ENCODE peak calls at places on chromosomes 3 and 15, in five cellular contexts. A, Q, U, X and N are unnamed samples.

GRCh38 chr15:80834402-80834801 is 55.2 kb downstream of the CEMIP start:
- DNase-seq in A (no peak), Q (no peak), U (no peak), X (no peak), N (no peak)

GRCh38 chr15:48385431-48385830 is 54.2 kb downstream of the DUT start:
- DNase-seq in A (no peak), Q (peak), U (no peak), X (peak), N (peak)

GRCh38 chr3:13890377-13891016 is 10.6 kb upstream of the WNT7A start:
- DNase-seq in A (no peak), Q (no peak), U (no peak), X (no peak), N (no peak)

GRCh38 chr3:134029256-134029733 is 430 bp downstream of the SLCO2A1 start:
- DNase-seq in A (no peak), Q (no peak), U (no peak), X (peak), N (no peak)

GRCh38 chr3:154779571-154779970 is 300.5 kb upstream of the MME start:
- DNase-seq in A (no peak), Q (peak), U (no peak), X (peak), N (no peak)

GRCh38 chr3:125375950-125376679 is 990 bp upstream of the ZNF148 start:
- DNase-seq in A (no peak), Q (no peak), U (no peak), X (no peak), N (peak)

GRCh38 chr3:22900296-22900695 is 302.8 kb upstream of the UBE2E2 start:
- DNase-seq in A (no peak), Q (no peak), U (no peak), X (no peak), N (no peak)

GRCh38 chr3:108471346-108471935 is 39.0 kb downstream of the MYH15 start:
- DNase-seq in A (no peak), Q (no peak), U (no peak), X (peak), N (no peak)

GRCh38 chr3:18988619-18989229 is 159.6 kb upstream of the KCNH8 start:
- DNase-seq in A (no peak), Q (no peak), U (no peak), X (peak), N (no peak)

GRCh38 chr3:155946178-155946577 is 75.7 kb downstream of the GMPS start:
- DNase-seq in A (no peak), Q (peak), U (no peak), X (peak), N (peak)

GRCh38 chr3:177574232-177574856 is 377.1 kb upstream of the TBL1XR1 start:
- DNase-seq in A (peak), Q (no peak), U (no peak), X (peak), N (peak)

GRCh38 chr15:34239151-34239761 is 14.4 kb downstream of the EMC4 start:
- DNase-seq in A (no peak), Q (peak), U (no peak), X (peak), N (peak)

GRCh38 chr15:99433026-99433756 is 132.6 kb upstream of the MEF2A start:
- DNase-seq in A (no peak), Q (no peak), U (peak), X (no peak), N (no peak)

GRCh38 chr3:33898901-33899300 is 100.5 kb downstream of the PDCD6IP start:
- DNase-seq in A (no peak), Q (no peak), U (no peak), X (no peak), N (no peak)

GRCh38 chr15:98854496-98854895 is 153.1 kb downstream of the PGPEP1L start:
- DNase-seq in A (no peak), Q (no peak), U (no peak), X (no peak), N (no peak)

GRCh38 chr15:32909431-32909830 is 191.6 kb downstream of the GREM1 start:
- DNase-seq in A (no peak), Q (no peak), U (no peak), X (peak), N (peak)

GRCh38 chr3:179716811-179717210 is 64.0 kb downstream of the USP13 start:
- DNase-seq in A (no peak), Q (peak), U (no peak), X (peak), N (peak)

GRCh38 chr3:160403028-160403545 is 3.6 kb downstream of the SMC4 start:
- DNase-seq in A (no peak), Q (no peak), U (no peak), X (peak), N (no peak)

GRCh38 chr15:78917888-78918287 is 27.0 kb downstream of the CTSH start:
- DNase-seq in A (no peak), Q (no peak), U (no peak), X (no peak), N (no peak)

GRCh38 chr3:195441971-195442572 is 748 bp downstream of the ACAP2 start:
- DNase-seq in A (peak), Q (no peak), U (peak), X (peak), N (peak)

GRCh38 chr3:184284696-184285095 is 8.9 kb downstream of the ECE2 start:
- DNase-seq in A (no peak), Q (peak), U (no peak), X (peak), N (peak)

GRCh38 chr15:60695713-60696522 is 217.0 kb upstream of the ICE2 start:
- DNase-seq in A (no peak), Q (no peak), U (no peak), X (peak), N (no peak)

GRCh38 chr3:13543251-13543650 is 5.7 kb upstream of the FBLN2 start:
- DNase-seq in A (no peak), Q (peak), U (peak), X (peak), N (peak)

GRCh38 chr3:189563841-189564563 is 67.2 kb upstream of the TP63 start:
- DNase-seq in A (no peak), Q (peak), U (no peak), X (peak), N (peak)

GRCh38 chr15:42449770-42450433 is 41.0 kb downstream of the ZNF106 start:
- DNase-seq in A (no peak), Q (no peak), U (peak), X (no peak), N (no peak)

GRCh38 chr3:27681249-27681748 is 40.8 kb downstream of the EOMES start:
- DNase-seq in A (no peak), Q (peak), U (no peak), X (peak), N (peak)

GRCh38 chr3:106338582-106339219 is 469.9 kb upstream of the CBLB start:
- DNase-seq in A (no peak), Q (no peak), U (no peak), X (no peak), N (no peak)

GRCh38 chr15:88877415-88877814 is 17.9 kb downstream of the HAPLN3 start:
- DNase-seq in A (no peak), Q (no peak), U (no peak), X (no peak), N (no peak)

GRCh38 chr3:54146383-54147239 is 24.3 kb downstream of the CACNA2D3 start:
- DNase-seq in A (peak), Q (no peak), U (peak), X (peak), N (no peak)

GRCh38 chr15:22944651-22945050 is 35.5 kb downstream of the CYFIP1 start:
- DNase-seq in A (no peak), Q (no peak), U (no peak), X (no peak), N (no peak)

GRCh38 chr3:115062412-115062956 is 84.6 kb downstream of the ZBTB20 start:
- DNase-seq in A (no peak), Q (peak), U (no peak), X (peak), N (peak)

GRCh38 chr3:150409125-150409526 is 1.0 kb downstream of the TSC22D2 start:
- DNase-seq in A (no peak), Q (no peak), U (no peak), X (no peak), N (no peak)

GRCh38 chr3:150411106-150411460 is 3.0 kb downstream of the TSC22D2 start:
- DNase-seq in A (no peak), Q (no peak), U (no peak), X (no peak), N (no peak)

GRCh38 chr3:150409527-150410310 is 1.6 kb downstream of the TSC22D2 start:
- DNase-seq in A (peak), Q (no peak), U (peak), X (peak), N (peak)

GRCh38 chr3:150411971-150412370 is 3.9 kb downstream of the TSC22D2 start:
- DNase-seq in A (no peak), Q (no peak), U (no peak), X (no peak), N (no peak)

GRCh38 chr3:150410311-150411105 is 2.4 kb downstream of the TSC22D2 start:
- DNase-seq in A (peak), Q (no peak), U (peak), X (peak), N (no peak)
- TF ChIP-seq CTCF in A (peak), Q (no peak), U (no peak), X (no peak), N (peak)

GRCh38 chr15:70875001-70875782 is 17.0 kb downstream of the THAP10 start:
- DNase-seq in A (no peak), Q (no peak), U (no peak), X (peak), N (peak)
- TF ChIP-seq CTCF in A (peak), Q (peak), U (peak), X (peak), N (peak)

DNA sequence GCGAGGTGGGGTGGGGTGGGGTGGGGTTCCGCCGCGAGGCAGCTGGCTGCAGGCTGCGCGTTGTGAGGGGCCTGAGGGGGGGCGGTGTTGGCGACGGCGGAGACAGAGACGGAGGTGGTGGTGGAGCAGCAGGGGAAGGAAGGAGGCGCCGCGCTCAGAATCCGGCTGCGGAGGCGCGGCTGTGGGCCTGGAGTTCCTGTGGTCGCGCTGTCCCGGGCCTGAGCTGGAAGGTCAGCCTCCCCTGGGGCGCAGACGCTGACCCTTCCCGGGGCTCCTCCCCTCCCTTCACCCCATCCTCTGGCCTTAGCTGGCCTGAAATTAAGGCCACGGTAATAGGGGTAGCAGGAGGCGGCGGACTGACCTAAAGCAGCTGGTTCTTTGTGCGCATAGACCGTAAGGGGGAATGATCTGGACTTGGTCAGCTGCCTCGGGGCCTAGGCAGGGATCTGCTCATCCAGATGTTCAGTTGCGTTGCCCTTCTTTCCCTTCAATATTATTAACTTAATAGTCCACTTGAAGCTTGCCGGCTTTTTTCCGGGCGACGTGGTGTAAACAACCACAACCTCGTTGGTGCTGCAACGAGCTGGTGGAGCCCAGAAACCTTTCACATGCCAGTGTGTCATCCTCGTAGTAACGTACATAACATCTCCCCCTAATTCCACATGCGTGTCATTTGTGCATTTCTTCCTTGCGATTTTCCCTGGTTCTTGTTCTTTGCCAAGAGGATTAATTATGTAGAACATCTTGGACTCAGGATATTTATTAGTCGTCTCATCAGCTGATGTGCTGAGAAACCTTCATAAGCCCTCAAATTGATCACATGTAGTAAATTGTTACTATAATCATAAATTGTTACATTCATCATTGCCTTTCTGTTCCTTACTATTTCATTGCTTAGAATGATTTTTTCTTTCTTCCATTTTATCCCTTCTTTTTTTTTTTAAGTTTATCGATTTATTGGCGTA is 626 bp downstream of the SEC62 start:
- DNase-seq in A (peak), Q (no peak), U (peak), X (peak), N (peak)
- TF ChIP-seq CTCF in A (no peak), Q (no peak), U (no peak), X (no peak), N (no peak)

DNA sequence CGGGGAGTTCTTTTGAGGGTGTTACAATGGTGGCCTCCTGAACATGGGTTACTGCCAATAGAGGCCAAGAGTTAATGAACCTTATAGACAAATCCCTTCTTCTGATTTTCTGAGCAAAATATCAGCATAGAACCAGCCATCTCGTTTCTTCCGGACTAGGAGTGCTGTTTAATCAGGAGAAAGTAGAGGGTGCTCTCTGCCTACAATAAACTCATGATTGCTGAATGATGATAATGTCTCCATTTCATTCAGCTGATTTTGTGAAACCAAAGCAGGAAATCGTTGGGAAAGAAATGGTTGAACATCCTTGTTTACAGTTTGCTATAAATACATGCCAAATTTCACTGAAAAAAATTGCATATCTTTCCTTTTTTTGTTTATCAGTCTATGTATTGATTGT is 142.8 kb upstream of the PLSCR5 start:
- DNase-seq in A (no peak), Q (peak), U (no peak), X (peak), N (peak)
- TF ChIP-seq CTCF in A (no peak), Q (peak), U (no peak), X (peak), N (peak)

GRCh38 chr3:57089043-57089442 is 28.6 kb downstream of the SPATA12 start:
- DNase-seq in A (no peak), Q (no peak), U (no peak), X (no peak), N (no peak)
- TF ChIP-seq CTCF in A (no peak), Q (no peak), U (no peak), X (no peak), N (no peak)

GRCh38 chr15:69035918-69036258 is 21.4 kb downstream of the NOX5 start:
- DNase-seq in A (no peak), Q (no peak), U (no peak), X (no peak), N (no peak)

GRCh38 chr15:69036856-69037255 is 22.4 kb downstream of the NOX5 start:
- DNase-seq in A (no peak), Q (no peak), U (no peak), X (no peak), N (no peak)

GRCh38 chr15:69034352-69034751 is 19.9 kb downstream of the NOX5 start:
- DNase-seq in A (no peak), Q (peak), U (no peak), X (peak), N (peak)

GRCh38 chr15:69037482-69037881 is 23.0 kb downstream of the NOX5 start:
- DNase-seq in A (no peak), Q (no peak), U (no peak), X (no peak), N (no peak)

GRCh38 chr15:69035205-69035917 is 20.9 kb downstream of the NOX5 start:
- DNase-seq in A (no peak), Q (no peak), U (no peak), X (no peak), N (peak)
- TF ChIP-seq CTCF in A (peak), Q (no peak), U (no peak), X (peak), N (peak)